ENCODE peak calls at places on chromosomes 3 and 15, in eight cellular contexts. D is EH, N is MV-4-11, R is esophagus squamous epithelium, C is cardiac fibroblast, U is AG08396, J is MM.1S, S is trophoblast cell. O is an unnamed sample.

GRCh38 chr3:27289769-27290413 is 79.3 kb downstream of the NEK10 start:
- DNase-seq in C (peak; percentile 48), S (no peak), J (no peak), R (no peak), U (no peak), D (peak; percentile 59), N (no peak), O (no peak)

GRCh38 chr3:12180218-12180617 is 21.5 kb upstream of the TIMP4 start:
- DNase-seq in S (no peak), R (no peak), C (peak; percentile 87), D (peak; percentile 77), J (no peak), N (no peak), U (peak; percentile 63), O (no peak)

GRCh38 chr3:73681198-73681597 is 56.5 kb upstream of the PDZRN3 start:
- DNase-seq in U (no peak), N (no peak), J (no peak), C (no peak), R (no peak), D (no peak), S (no peak), O (no peak)

GRCh38 chr3:101521251-101521701 is 8.3 kb upstream of the SENP7 start:
- DNase-seq in D (no peak), U (no peak), S (no peak), R (no peak), N (no peak), C (no peak), J (no peak), O (no peak)

GRCh38 chr3:111618945-111619344 is 23.8 kb upstream of the ZBED2 start:
- DNase-seq in S (no peak), U (no peak), D (no peak), N (no peak), C (no peak), R (no peak), J (no peak), O (no peak)

GRCh38 chr3:114709102-114709501 is 415.3 kb downstream of the TIGIT start:
- DNase-seq in S (no peak), N (peak; percentile 59), J (no peak), R (no peak), D (peak; percentile 3), C (peak; percentile 62), U (peak; percentile 3), O (no peak)

GRCh38 chr3:77931272-77932009 is 891.5 kb downstream of the ROBO2 start:
- DNase-seq in D (no peak), J (no peak), U (no peak), R (no peak), C (no peak), S (no peak), N (no peak), O (no peak)

GRCh38 chr3:161925749-161926360 is 429.2 kb downstream of the OTOL1 start:
- DNase-seq in D (no peak), U (no peak), R (no peak), N (no peak), J (peak; percentile 41), C (peak; percentile 43), S (no peak), O (no peak)

GRCh38 chr15:68565701-68566100 is 13.1 kb upstream of the CORO2B start:
- DNase-seq in C (no peak), N (no peak), R (no peak), U (no peak), S (no peak), J (no peak), D (no peak), O (no peak)

GRCh38 chr3:177498037-177498857 is 301.0 kb upstream of the TBL1XR1 start:
- DNase-seq in S (no peak), R (no peak), C (peak; percentile 82), J (no peak), U (no peak), N (peak; percentile 82), D (no peak), O (no peak)

O was measured in thoracic aorta.